ENCODE peak calls at places on chromosomes 4 and X, in five cellular contexts. C is CD8-positive, alpha-beta T cell; M is heart right ventricle; H is IMR-90; U is aorta. J is an unnamed sample. For H3K9me3, the result is how much of the 10 kb centered on the place peaks cover.

GRCh38 chr4:38360201-38360600 is 303.8 kb upstream of the KLF3 start:
- DNase-seq in U (no peak), M (no peak), C (no peak), H (no peak), J (no peak)

GRCh38 chr4:40325406-40326019 is 9.6 kb upstream of the CHRNA9 start:
- DNase-seq in M (no peak), C (peak), U (no peak), H (peak), J (peak)

GRCh38 chr4:14165253-14165942 is 537.9 kb upstream of the BOD1L1 start:
- DNase-seq in M (no peak), U (no peak), H (no peak), C (no peak), J (no peak)

GRCh38 chrX:77937291-77937690 is 26.8 kb downstream of the ATP7A start:
- DNase-seq in U (no peak), M (no peak), C (no peak), H (peak), J (no peak)

GRCh38 chrX:48496660-48497059 is 12.1 kb upstream of the PORCN start:
- DNase-seq in H (peak), C (no peak), M (no peak), U (peak), J (no peak)

GRCh38 chr4:158930573-158930972 is 161.7 kb downstream of the FNIP2 start:
- DNase-seq in C (no peak), M (no peak), U (no peak), H (no peak), J (no peak)

GRCh38 chrX:13029831-13030771 is 14.3 kb downstream of the FAM9C start:
- DNase-seq in H (no peak), M (no peak), C (no peak), U (no peak), J (no peak)

GRCh38 chrX:4451591-4451990 is 738.1 kb upstream of the PRKX start:
- DNase-seq in M (no peak), H (no peak), C (no peak), U (no peak), J (no peak)

GRCh38 chr4:185179488-185179887 is 24.3 kb downstream of the CFAP97 start:
- DNase-seq in M (no peak), U (no peak), C (no peak), H (no peak), J (no peak)

GRCh38 chr4:145861331-145862318 is 77.0 kb downstream of the ZNF827 start:
- DNase-seq in C (no peak), H (no peak), U (no peak), M (no peak), J (peak)

GRCh38 chr4:71487324-71487677 is 148.5 kb downstream of the SLC4A4 start:
- DNase-seq in C (no peak), H (no peak), M (no peak), U (no peak), J (no peak)

GRCh38 chrX:2819345-2820130 is 9.2 kb upstream of the GYG2 start:
- DNase-seq in H (peak), C (no peak), U (no peak), M (no peak), J (no peak)

GRCh38 chrX:151393514-151393913 is 3.5 kb upstream of the VMA21 start:
- DNase-seq in U (no peak), C (peak), H (no peak), M (no peak), J (no peak)

GRCh38 chrX:40153335-40154221 is 55.8 kb upstream of the BCOR start:
- DNase-seq in U (peak), M (no peak), H (no peak), C (no peak), J (peak)

GRCh38 chr4:11138964-11139363 is 289.7 kb downstream of the HS3ST1 start:
- DNase-seq in C (no peak), M (no peak), U (no peak), H (no peak), J (no peak)

DNA sequence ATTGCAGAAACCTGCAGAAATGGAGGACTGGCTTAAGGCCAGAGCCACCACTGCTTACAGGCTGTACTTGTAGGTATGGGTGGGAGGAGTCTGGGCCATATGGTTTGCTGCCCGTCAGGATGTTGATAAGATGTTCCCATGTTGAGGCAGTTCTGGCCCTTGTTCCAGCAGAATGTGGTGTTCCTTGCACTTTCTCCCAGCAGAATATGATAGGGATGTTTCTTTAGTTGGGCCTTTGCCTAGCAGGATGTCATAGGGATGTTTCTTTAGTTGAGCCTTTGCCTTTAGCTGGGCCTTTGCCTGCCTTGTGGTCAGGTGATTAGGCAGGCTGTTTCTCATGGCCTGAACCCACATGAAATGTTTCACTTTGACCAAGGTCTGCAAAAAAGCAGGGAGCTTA is 139.1 kb upstream of the PAQR3 start:
- DNase-seq in C (no peak), M (no peak), H (no peak), U (no peak), J (no peak)
- H3K9me3 ChIP-seq in C (under half), M (half or more), H (under half), U (under half), J (under half)

GRCh38 chr4:122326908-122327307 is 51.9 kb upstream of the ADAD1 start:
- DNase-seq in M (no peak), C (no peak), H (no peak), U (no peak), J (no peak)
- H3K9me3 ChIP-seq in M (under half), C (under half), H (under half), U (under half), J (under half)

GRCh38 chrX:58051346-58051745 is 141.1 kb upstream of the ZXDA start:
- DNase-seq in C (no peak), M (no peak), U (no peak), H (no peak), J (no peak)
- H3K9me3 ChIP-seq in C (under half), M (under half), U (under half), H (under half), J (under half)

GRCh38 chrX:10124506-10125247 is 32.1 kb upstream of the CLCN4 start:
- DNase-seq in H (no peak), C (no peak), M (no peak), U (peak), J (no peak)
- H3K9me3 ChIP-seq in H (under half), C (under half), M (under half), U (under half), J (under half)

J was measured in upper lobe of left lung.